ENCODE peak calls at places on chromosome 3, in nine cellular contexts. C is cardiac muscle cell, P is vagina, T is T47D, J is T-helper 1 cell, Z is hepatic stellate cell, G is thoracic aorta, B is AG04450, D is fibroblast of the aortic adventitia. X is an unnamed sample.

GRCh38 chr3:149018247-149018646 is 26.9 kb downstream of the GYG1 start:
- DNase-seq in C (peak), P (no peak), T (no peak), J (no peak), Z (no peak), G (no peak), B (no peak), D (peak), X (no peak)

GRCh38 chr3:66101901-66102300 is 63.2 kb upstream of the MAGI1 start:
- DNase-seq in C (no peak), P (no peak), T (no peak), J (no peak), Z (no peak), G (no peak), B (no peak), D (no peak), X (peak)

GRCh38 chr3:198021320-198021719 is 61.3 kb downstream of the LMLN start:
- DNase-seq in C (no peak), P (no peak), T (no peak), J (no peak), Z (no peak), G (no peak), B (no peak), D (no peak), X (no peak)

GRCh38 chr3:107899996-107900651 is 190.7 kb downstream of the CD47 start:
- DNase-seq in C (no peak), P (no peak), T (no peak), J (no peak), Z (peak), G (no peak), B (no peak), D (no peak), X (no peak)

GRCh38 chr3:194348354-194348753 is 2.8 kb downstream of the CPN2 start:
- DNase-seq in C (no peak), P (no peak), T (no peak), J (no peak), Z (no peak), G (no peak), B (no peak), D (no peak), X (no peak)

GRCh38 chr3:4292301-4292700 is 10.9 kb upstream of the SETMAR start:
- DNase-seq in C (no peak), P (no peak), T (no peak), J (no peak), Z (no peak), G (no peak), B (no peak), D (no peak), X (no peak)

GRCh38 chr3:67384790-67385397 is 269.5 kb downstream of the SUCLG2 start:
- DNase-seq in C (peak), P (no peak), T (peak), J (peak), Z (no peak), G (no peak), B (peak), D (peak), X (peak)

GRCh38 chr3:105806361-105806760 is 62.5 kb downstream of the CBLB start:
- DNase-seq in C (peak), P (no peak), T (no peak), J (peak), Z (no peak), G (no peak), B (no peak), D (peak), X (peak)

GRCh38 chr3:195897853-195898415 is 10.4 kb downstream of the TNK2 start:
- DNase-seq in C (no peak), P (no peak), T (peak), J (no peak), Z (no peak), G (no peak), B (no peak), D (no peak), X (no peak)

GRCh38 chr3:177800565-177800964 is 603.3 kb upstream of the TBL1XR1 start:
- DNase-seq in C (no peak), P (no peak), T (no peak), J (no peak), Z (no peak), G (no peak), B (no peak), D (no peak), X (no peak)

GRCh38 chr3:58117561-58118305 is 93.0 kb downstream of the DNASE1L3 start:
- DNase-seq in C (peak), P (no peak), T (no peak), J (no peak), Z (no peak), G (no peak), B (no peak), D (peak), X (peak)

GRCh38 chr3:143586565-143586964 is 261.7 kb downstream of the SLC9A9 start:
- DNase-seq in C (peak), P (no peak), T (no peak), J (no peak), Z (no peak), G (no peak), B (no peak), D (peak), X (no peak)

GRCh38 chr3:120798346-120798745 is 55.8 kb downstream of the GTF2E1 start:
- DNase-seq in C (no peak), P (no peak), T (no peak), J (no peak), Z (no peak), G (no peak), B (no peak), D (peak), X (no peak)

GRCh38 chr3:137687181-137687880 is 76.8 kb upstream of the SOX14 start:
- DNase-seq in C (no peak), P (no peak), T (no peak), J (no peak), Z (no peak), G (no peak), B (no peak), D (no peak), X (no peak)

GRCh38 chr3:187318819-187319616 is 27.5 kb upstream of the MASP1 start:
- DNase-seq in C (peak), P (peak), T (peak), J (peak), Z (peak), G (peak), B (peak), D (peak), X (peak)

GRCh38 chr3:43496740-43497375 is 125.0 kb downstream of the ANO10 start:
- DNase-seq in C (peak), P (no peak), T (no peak), J (no peak), Z (no peak), G (no peak), B (no peak), D (no peak), X (no peak)

GRCh38 chr3:45687828-45688193 is 1.4 kb upstream of the SACM1L start:
- DNase-seq in C (no peak), P (no peak), T (no peak), J (no peak), Z (no peak), G (no peak), B (no peak), D (no peak), X (no peak)

GRCh38 chr3:128480717-128481437 is 12.1 kb downstream of the GATA2 start:
- DNase-seq in C (no peak), P (no peak), T (no peak), J (no peak), Z (no peak), G (no peak), B (no peak), D (no peak), X (no peak)

GRCh38 chr3:135324246-135324645 is 529.2 kb downstream of the EPHB1 start:
- DNase-seq in C (no peak), P (no peak), T (no peak), J (no peak), Z (no peak), G (no peak), B (no peak), D (no peak), X (no peak)

GRCh38 chr3:54133196-54133595 is 10.8 kb downstream of the CACNA2D3 start:
- DNase-seq in C (no peak), P (no peak), T (no peak), J (no peak), Z (no peak), G (no peak), B (no peak), D (no peak), X (no peak)

GRCh38 chr3:122251428-122251827 is 68.0 kb downstream of the CASR start:
- DNase-seq in C (no peak), P (no peak), T (no peak), J (no peak), Z (no peak), G (no peak), B (no peak), D (no peak), X (no peak)

GRCh38 chr3:1477669-1478068 is 384.8 kb downstream of the CNTN6 start:
- DNase-seq in C (no peak), P (no peak), T (no peak), J (no peak), Z (no peak), G (no peak), B (no peak), D (no peak), X (no peak)

GRCh38 chr3:77038468-77038927 is 1.4 kb upstream of the ROBO2 start:
- DNase-seq in C (peak), P (peak), T (peak), J (peak), Z (peak), G (no peak), B (peak), D (peak), X (peak)

GRCh38 chr3:151460240-151460639 is 621 bp downstream of the IGSF10 start:
- DNase-seq in C (peak), P (no peak), T (no peak), J (no peak), Z (no peak), G (no peak), B (no peak), D (peak), X (no peak)

GRCh38 chr3:38003371-38003816 is 12.8 kb downstream of the VILL start:
- DNase-seq in C (peak), P (no peak), T (no peak), J (peak), Z (peak), G (no peak), B (no peak), D (peak), X (no peak)

GRCh38 chr3:57544181-57545125 is at the start of gene DNAH12:
- DNase-seq in C (peak), P (no peak), T (no peak), J (no peak), Z (no peak), G (no peak), B (no peak), D (peak), X (no peak)

GRCh38 chr3:156665296-156665695 is 9.1 kb upstream of the TIPARP start:
- DNase-seq in C (peak), P (no peak), T (no peak), J (no peak), Z (peak), G (no peak), B (peak), D (peak), X (no peak)

GRCh38 chr3:42728668-42729364 is 26.2 kb upstream of the HHATL start:
- DNase-seq in C (no peak), P (no peak), T (no peak), J (no peak), Z (no peak), G (no peak), B (no peak), D (no peak), X (no peak)

GRCh38 chr3:186001838-186002237 is 64.0 kb upstream of the TRA2B start:
- DNase-seq in C (no peak), P (no peak), T (no peak), J (no peak), Z (no peak), G (no peak), B (no peak), D (no peak), X (no peak)

GRCh38 chr3:150345021-150345538 is 63.0 kb upstream of the TSC22D2 start:
- DNase-seq in C (no peak), P (no peak), T (no peak), J (no peak), Z (no peak), G (no peak), B (no peak), D (peak), X (no peak)

GRCh38 chr3:184184546-184185234 is 1.3 kb upstream of the ABCF3 start:
- DNase-seq in C (no peak), P (no peak), T (no peak), J (no peak), Z (no peak), G (no peak), B (no peak), D (no peak), X (no peak)

GRCh38 chr3:53250453-53250852 is 5.4 kb downstream of the TKT start:
- DNase-seq in C (no peak), P (no peak), T (no peak), J (no peak), Z (no peak), G (no peak), B (no peak), D (no peak), X (no peak)

GRCh38 chr3:188528390-188528789 is 374.4 kb downstream of the LPP start:
- DNase-seq in C (no peak), P (no peak), T (no peak), J (no peak), Z (no peak), G (no peak), B (no peak), D (no peak), X (no peak)

GRCh38 chr3:37114251-37115145 is 59.9 kb downstream of the LRRFIP2 start:
- DNase-seq in C (peak), P (no peak), T (no peak), J (no peak), Z (peak), G (no peak), B (peak), D (peak), X (peak)

GRCh38 chr3:184040010-184040409 is 8.5 kb downstream of the HTR3D start:
- DNase-seq in C (peak), P (no peak), T (peak), J (no peak), Z (peak), G (no peak), B (no peak), D (peak), X (no peak)

GRCh38 chr3:31230425-31230824 is 302.3 kb upstream of the STT3B start:
- DNase-seq in C (no peak), P (no peak), T (no peak), J (peak), Z (no peak), G (no peak), B (no peak), D (no peak), X (no peak)

GRCh38 chr3:143302638-143303171 is 183.1 kb downstream of the CHST2 start:
- DNase-seq in C (peak), P (no peak), T (no peak), J (no peak), Z (peak), G (no peak), B (peak), D (peak), X (peak)

GRCh38 chr3:126530171-126531050 is 6.5 kb downstream of the CHST13 start:
- DNase-seq in C (no peak), P (no peak), T (no peak), J (peak), Z (no peak), G (no peak), B (no peak), D (no peak), X (no peak)